ENCODE peak calls at places on chromosome 17, in five cellular contexts. P is fibroblast of pulmonary artery, U is stomach, E is cardiac fibroblast, G is lower leg skin. D is an unnamed sample.

GRCh38 chr17:83062818-83063671 is 16.4 kb upstream of the METRNL start:
- DNase-seq in P (no peak), E (no peak), U (peak), G (peak), D (no peak)

GRCh38 chr17:13182854-13183253 is 165.0 kb upstream of the ELAC2 start:
- DNase-seq in E (no peak), G (no peak), P (no peak), U (no peak), D (no peak)

GRCh38 chr17:59844884-59845594 is 47.7 kb downstream of the TUBD1 start:
- DNase-seq in E (peak), P (peak), U (no peak), G (no peak), D (no peak)

GRCh38 chr17:46788300-46788699 is 30.2 kb downstream of the WNT3 start:
- DNase-seq in U (no peak), E (no peak), G (no peak), P (no peak), D (no peak)

GRCh38 chr17:64641499-64641898 is 20.6 kb downstream of the SMURF2 start:
- DNase-seq in E (peak), P (peak), G (no peak), U (no peak), D (no peak)

GRCh38 chr17:43316522-43317142 is 82.2 kb upstream of the ARL4D start:
- DNase-seq in E (no peak), U (no peak), P (no peak), G (no peak), D (no peak)

GRCh38 chr17:51890710-51891109 is 267.8 kb downstream of the CA10 start:
- DNase-seq in G (no peak), E (no peak), P (no peak), U (no peak), D (no peak)

GRCh38 chr17:77725851-77726250 is 232.7 kb upstream of the TNRC6C start:
- DNase-seq in P (no peak), G (no peak), U (no peak), E (no peak), D (no peak)

GRCh38 chr17:71505200-71505599 is 615.6 kb upstream of the SOX9 start:
- DNase-seq in P (no peak), U (no peak), E (no peak), G (no peak), D (no peak)

GRCh38 chr17:50129303-50129945 is 536 bp downstream of the SAMD14 start:
- DNase-seq in E (peak), G (no peak), P (peak), U (no peak), D (no peak)

GRCh38 chr17:72535346-72535745 is 414.5 kb downstream of the SOX9 start:
- DNase-seq in U (no peak), P (no peak), E (no peak), G (no peak), D (no peak)

DNA sequence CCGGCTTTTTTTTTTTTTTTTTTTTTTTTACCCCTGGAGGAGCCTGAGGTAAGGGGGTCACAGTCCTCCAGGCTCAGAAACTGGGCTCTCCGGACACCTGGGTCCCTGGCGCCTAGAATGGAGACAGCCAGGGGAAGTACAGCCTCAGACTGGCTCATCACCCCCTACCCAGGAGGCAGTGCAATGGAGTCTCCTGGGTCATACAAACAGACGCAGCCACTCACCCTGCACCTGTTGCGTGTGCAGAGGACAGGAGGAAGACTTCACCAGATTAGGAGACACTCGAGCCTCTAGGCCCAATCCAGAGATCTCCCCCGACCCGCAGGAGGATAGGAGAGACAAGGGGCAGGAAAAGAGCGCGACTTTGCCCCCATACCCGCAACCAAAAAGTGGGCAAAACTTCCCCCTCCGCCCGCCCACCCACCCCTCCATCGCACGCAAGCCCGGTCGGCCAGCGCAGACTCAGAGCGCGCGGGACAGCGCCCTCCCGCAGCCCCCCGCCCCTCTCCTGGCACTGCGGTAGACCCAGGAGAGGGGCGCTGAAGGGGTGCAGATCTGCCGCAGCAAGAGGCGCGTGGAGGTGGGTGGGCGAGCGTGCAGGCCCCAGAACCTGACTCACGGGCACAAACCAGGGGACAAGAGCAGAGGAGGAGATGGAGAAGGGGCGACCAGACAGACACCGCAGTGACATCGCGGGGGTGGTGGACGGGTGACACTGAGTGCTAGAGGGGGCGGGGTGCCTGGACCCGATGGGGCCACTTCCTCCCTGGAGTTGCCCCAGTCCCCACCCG is 900 bp downstream of the HAP1 start:
- DNase-seq in E (no peak), P (no peak), G (no peak), U (no peak), D (no peak)
- H3K4me3 ChIP-seq in E (no peak), P (no peak), G (no peak), U (peak), D (no peak)

DNA sequence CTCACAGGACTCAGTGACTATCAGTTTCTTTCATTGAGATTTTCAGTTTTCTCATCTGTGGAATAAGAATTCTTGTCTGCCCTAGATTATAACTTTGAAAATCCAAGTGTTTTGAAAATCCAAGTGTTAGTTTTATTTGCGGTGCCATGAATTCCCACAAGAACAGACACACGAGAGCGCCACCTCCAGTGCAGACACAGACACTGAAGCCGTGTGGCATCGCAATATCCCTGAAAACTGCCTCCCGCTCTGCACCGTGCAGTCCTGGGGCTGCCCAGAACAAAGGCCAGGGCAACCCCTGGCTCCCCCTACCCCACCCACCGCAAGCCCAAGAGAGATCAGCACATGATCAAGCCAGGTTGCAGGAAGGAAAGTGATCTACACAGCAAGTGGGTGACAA is 229.5 kb upstream of the ASIC2 start:
- DNase-seq in E (no peak), P (no peak), U (no peak), G (no peak), D (no peak)
- TF ChIP-seq CTCF in E (no peak), P (no peak), U (no peak), G (no peak), D (peak)

DNA sequence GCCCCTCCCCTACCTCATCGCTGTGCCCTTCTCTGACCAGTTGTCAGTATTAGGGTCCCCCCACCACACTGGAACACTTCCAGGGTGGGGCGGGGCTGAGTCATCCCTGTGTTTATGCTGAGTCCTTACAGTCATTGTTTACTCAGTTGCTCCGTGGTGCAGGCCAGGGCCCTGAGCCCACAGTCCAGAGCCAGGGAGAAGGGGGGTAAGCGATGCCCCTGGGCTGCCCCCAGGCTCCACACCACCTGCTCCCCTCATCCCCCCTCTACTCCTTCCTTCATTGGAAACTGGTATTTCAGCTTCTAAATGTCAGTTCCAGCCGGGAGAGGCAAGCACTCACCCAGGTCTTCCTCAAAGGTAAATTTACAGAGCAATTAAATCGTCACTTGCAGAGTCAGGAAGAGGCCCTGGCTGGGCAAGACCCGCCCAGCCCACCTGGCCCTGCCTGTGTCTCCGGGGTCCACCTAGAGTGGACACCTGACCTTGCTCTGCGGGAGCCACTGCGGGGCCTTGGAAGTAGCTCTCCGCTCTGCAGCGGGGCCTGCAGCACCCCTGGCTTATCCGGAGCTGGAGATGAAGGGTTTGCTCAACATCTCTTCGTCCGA is 4.8 kb downstream of the ATP2A3 start:
- DNase-seq in G (no peak), P (no peak), U (peak), E (no peak), D (no peak)
- H3K4me3 ChIP-seq in G (no peak), P (no peak), U (no peak), E (no peak), D (no peak)

GRCh38 chr17:44745301-44745700 is 13.5 kb upstream of the ADAM11 start:
- DNase-seq in U (no peak), P (no peak), E (no peak), G (no peak), D (no peak)
- TF ChIP-seq CTCF in U (no peak), P (no peak), E (no peak), G (no peak), D (no peak)

GRCh38 chr17:73644145-73645049 is at the start of gene SDK2:
- DNase-seq in G (no peak), P (no peak), E (no peak), U (peak), D (no peak)
- H3K4me3 ChIP-seq in G (peak), P (no peak), E (no peak), U (peak), D (peak)